ENCODE peak calls at places on chromosomes 13 and 19, in eight cellular contexts. One of them, this sample, is unnamed.

GRCh38 chr13:52012512-52012836 is 276 bp downstream of the ALG11 start:
- DNase-seq in CD8-positive, alpha-beta T cell: no peak
- DNase-seq in GM23248: no peak
- DNase-seq in left lung: no peak
- DNase-seq in posterior vena cava: no peak
- DNase-seq in BE2C: no peak
- DNase-seq in activated CD4-positive, alpha-beta T cell treated with anti-CD3 and anti-CD28 coated beads, Interleukin-2, amount 50 U/mL, for 48 hours: no peak
- DNase-seq in NCI-H1417 treated with DMSO at 0.1 percent for 48 hours: no peak
- DNase-seq in this sample: no peak

GRCh38 chr19:57872450-57872849 is 16.4 kb downstream of the ZNF814 start:
- DNase-seq in GM23248: peak
- DNase-seq in CD8-positive, alpha-beta T cell: no peak
- DNase-seq in activated CD4-positive, alpha-beta T cell treated with anti-CD3 and anti-CD28 coated beads, Interleukin-2, amount 50 U/mL, for 48 hours: no peak
- DNase-seq in NCI-H1417 treated with DMSO at 0.1 percent for 48 hours: no peak
- DNase-seq in posterior vena cava: no peak
- DNase-seq in BE2C: no peak
- DNase-seq in left lung: no peak
- DNase-seq in this sample: no peak

GRCh38 chr19:49890349-49891311 is 6.1 kb downstream of the IL4I1 start:
- DNase-seq in GM23248: peak
- DNase-seq in NCI-H1417 treated with DMSO at 0.1 percent for 48 hours: no peak
- DNase-seq in CD8-positive, alpha-beta T cell: peak
- DNase-seq in posterior vena cava: no peak
- DNase-seq in BE2C: peak
- DNase-seq in left lung: no peak
- DNase-seq in activated CD4-positive, alpha-beta T cell treated with anti-CD3 and anti-CD28 coated beads, Interleukin-2, amount 50 U/mL, for 48 hours: peak
- DNase-seq in this sample: peak

GRCh38 chr13:95535243-95535642 is 17.3 kb upstream of the CLDN10 start:
- DNase-seq in left lung: peak
- DNase-seq in BE2C: no peak
- DNase-seq in NCI-H1417 treated with DMSO at 0.1 percent for 48 hours: no peak
- DNase-seq in posterior vena cava: no peak
- DNase-seq in CD8-positive, alpha-beta T cell: no peak
- DNase-seq in GM23248: peak
- DNase-seq in activated CD4-positive, alpha-beta T cell treated with anti-CD3 and anti-CD28 coated beads, Interleukin-2, amount 50 U/mL, for 48 hours: no peak
- DNase-seq in this sample: no peak

GRCh38 chr13:102400619-102401125 is 1.2 kb downstream of the FGF14 start:
- DNase-seq in posterior vena cava: peak
- DNase-seq in left lung: no peak
- DNase-seq in GM23248: peak
- DNase-seq in NCI-H1417 treated with DMSO at 0.1 percent for 48 hours: no peak
- DNase-seq in CD8-positive, alpha-beta T cell: no peak
- DNase-seq in activated CD4-positive, alpha-beta T cell treated with anti-CD3 and anti-CD28 coated beads, Interleukin-2, amount 50 U/mL, for 48 hours: no peak
- DNase-seq in BE2C: peak
- DNase-seq in this sample: peak

GRCh38 chr19:51727349-51727880 is 3.6 kb upstream of the HAS1 start:
- DNase-seq in NCI-H1417 treated with DMSO at 0.1 percent for 48 hours: no peak
- DNase-seq in left lung: no peak
- DNase-seq in posterior vena cava: no peak
- DNase-seq in BE2C: no peak
- DNase-seq in CD8-positive, alpha-beta T cell: no peak
- DNase-seq in GM23248: peak
- DNase-seq in activated CD4-positive, alpha-beta T cell treated with anti-CD3 and anti-CD28 coated beads, Interleukin-2, amount 50 U/mL, for 48 hours: no peak
- DNase-seq in this sample: no peak

GRCh38 chr13:52776726-52777125 is 37.1 kb upstream of the CNMD start:
- DNase-seq in activated CD4-positive, alpha-beta T cell treated with anti-CD3 and anti-CD28 coated beads, Interleukin-2, amount 50 U/mL, for 48 hours: no peak
- DNase-seq in BE2C: no peak
- DNase-seq in NCI-H1417 treated with DMSO at 0.1 percent for 48 hours: no peak
- DNase-seq in posterior vena cava: no peak
- DNase-seq in GM23248: no peak
- DNase-seq in left lung: no peak
- DNase-seq in CD8-positive, alpha-beta T cell: no peak
- DNase-seq in this sample: no peak

GRCh38 chr13:30865131-30866009 is 40.7 kb upstream of the MEDAG start:
- DNase-seq in CD8-positive, alpha-beta T cell: peak
- DNase-seq in GM23248: peak
- DNase-seq in activated CD4-positive, alpha-beta T cell treated with anti-CD3 and anti-CD28 coated beads, Interleukin-2, amount 50 U/mL, for 48 hours: peak
- DNase-seq in BE2C: peak
- DNase-seq in posterior vena cava: peak
- DNase-seq in NCI-H1417 treated with DMSO at 0.1 percent for 48 hours: no peak
- DNase-seq in left lung: peak
- DNase-seq in this sample: peak